ENCODE peak calls at places on chromosomes 4 and X, in four cellular contexts. One of them, this sample, is unnamed.
A peak's percentile ranks its signal among the peaks of the same experiment; 100 is the strongest.

GRCh38 chrX:130395341-130395740 is 6.4 kb upstream of the RBMX2 start:
- DNase-seq in NCI-H2081 treated with DMSO at 0.1 percent for 48 hours: no peak
- DNase-seq in occipital lobe: no peak
- DNase-seq in stimulated activated CD4-positive, alpha-beta T cell treated with anti-CD3 and anti-CD28 coated beads, Interleukin-15, amount 100 ng/mL, for 24 hours: no peak
- DNase-seq in this sample: no peak

GRCh38 chr4:119207051-119207450 is 5.5 kb upstream of the USP53 start:
- DNase-seq in NCI-H2081 treated with DMSO at 0.1 percent for 48 hours: no peak
- DNase-seq in occipital lobe: no peak
- DNase-seq in stimulated activated CD4-positive, alpha-beta T cell treated with anti-CD3 and anti-CD28 coated beads, Interleukin-15, amount 100 ng/mL, for 24 hours: no peak
- DNase-seq in this sample: no peak

GRCh38 chr4:7199771-7200441 is 7.6 kb downstream of the SORCS2 start:
- DNase-seq in NCI-H2081 treated with DMSO at 0.1 percent for 48 hours: no peak
- DNase-seq in occipital lobe: no peak
- DNase-seq in stimulated activated CD4-positive, alpha-beta T cell treated with anti-CD3 and anti-CD28 coated beads, Interleukin-15, amount 100 ng/mL, for 24 hours: no peak
- DNase-seq in this sample: no peak

GRCh38 chr4:186622788-186623464 is 67.6 kb upstream of the MTNR1A start:
- DNase-seq in NCI-H2081 treated with DMSO at 0.1 percent for 48 hours: no peak
- DNase-seq in occipital lobe: no peak
- DNase-seq in stimulated activated CD4-positive, alpha-beta T cell treated with anti-CD3 and anti-CD28 coated beads, Interleukin-15, amount 100 ng/mL, for 24 hours: no peak
- DNase-seq in this sample: no peak

GRCh38 chr4:184705692-184706091 is 28.2 kb downstream of the CENPU start:
- DNase-seq in NCI-H2081 treated with DMSO at 0.1 percent for 48 hours: no peak
- DNase-seq in occipital lobe: no peak
- DNase-seq in stimulated activated CD4-positive, alpha-beta T cell treated with anti-CD3 and anti-CD28 coated beads, Interleukin-15, amount 100 ng/mL, for 24 hours: no peak
- DNase-seq in this sample: no peak

GRCh38 chr4:176376032-176376614 is 56.4 kb downstream of the SPCS3 start:
- DNase-seq in NCI-H2081 treated with DMSO at 0.1 percent for 48 hours: no peak
- DNase-seq in occipital lobe: no peak
- DNase-seq in stimulated activated CD4-positive, alpha-beta T cell treated with anti-CD3 and anti-CD28 coated beads, Interleukin-15, amount 100 ng/mL, for 24 hours: no peak
- DNase-seq in this sample: peak; percentile 42

GRCh38 chr4:113645771-113646455 is 115.6 kb downstream of the CAMK2D start:
- DNase-seq in NCI-H2081 treated with DMSO at 0.1 percent for 48 hours: no peak
- DNase-seq in occipital lobe: no peak
- DNase-seq in stimulated activated CD4-positive, alpha-beta T cell treated with anti-CD3 and anti-CD28 coated beads, Interleukin-15, amount 100 ng/mL, for 24 hours: no peak
- DNase-seq in this sample: peak; percentile 72

GRCh38 chr4:148214529-148215166 is 227.6 kb downstream of the NR3C2 start:
- DNase-seq in NCI-H2081 treated with DMSO at 0.1 percent for 48 hours: no peak
- DNase-seq in occipital lobe: no peak
- DNase-seq in stimulated activated CD4-positive, alpha-beta T cell treated with anti-CD3 and anti-CD28 coated beads, Interleukin-15, amount 100 ng/mL, for 24 hours: no peak
- DNase-seq in this sample: peak; percentile 9

GRCh38 chr4:105182211-105182610 is 35.5 kb downstream of the TET2 start:
- DNase-seq in NCI-H2081 treated with DMSO at 0.1 percent for 48 hours: no peak
- DNase-seq in occipital lobe: no peak
- DNase-seq in stimulated activated CD4-positive, alpha-beta T cell treated with anti-CD3 and anti-CD28 coated beads, Interleukin-15, amount 100 ng/mL, for 24 hours: no peak
- DNase-seq in this sample: no peak

GRCh38 chr4:77001907-77002306 is 52.4 kb downstream of the SEPTIN11 start:
- DNase-seq in NCI-H2081 treated with DMSO at 0.1 percent for 48 hours: no peak
- DNase-seq in occipital lobe: no peak
- DNase-seq in stimulated activated CD4-positive, alpha-beta T cell treated with anti-CD3 and anti-CD28 coated beads, Interleukin-15, amount 100 ng/mL, for 24 hours: no peak
- DNase-seq in this sample: peak; percentile 76

GRCh38 chr4:99507762-99508161 is 3.1 kb upstream of the C4orf17 start:
- DNase-seq in NCI-H2081 treated with DMSO at 0.1 percent for 48 hours: no peak
- DNase-seq in occipital lobe: no peak
- DNase-seq in stimulated activated CD4-positive, alpha-beta T cell treated with anti-CD3 and anti-CD28 coated beads, Interleukin-15, amount 100 ng/mL, for 24 hours: peak; percentile 22
- DNase-seq in this sample: no peak

GRCh38 chrX:70082723-70083122 is 20.5 kb downstream of the OTUD6A start:
- DNase-seq in NCI-H2081 treated with DMSO at 0.1 percent for 48 hours: no peak
- DNase-seq in occipital lobe: no peak
- DNase-seq in stimulated activated CD4-positive, alpha-beta T cell treated with anti-CD3 and anti-CD28 coated beads, Interleukin-15, amount 100 ng/mL, for 24 hours: no peak
- DNase-seq in this sample: no peak

GRCh38 chr4:145069361-145069760 is 28.6 kb downstream of the ANAPC10 start:
- DNase-seq in NCI-H2081 treated with DMSO at 0.1 percent for 48 hours: no peak
- DNase-seq in occipital lobe: no peak
- DNase-seq in stimulated activated CD4-positive, alpha-beta T cell treated with anti-CD3 and anti-CD28 coated beads, Interleukin-15, amount 100 ng/mL, for 24 hours: no peak
- DNase-seq in this sample: no peak

GRCh38 chrX:127943570-127943969 is 108.6 kb downstream of the ACTRT1 start:
- DNase-seq in NCI-H2081 treated with DMSO at 0.1 percent for 48 hours: no peak
- DNase-seq in occipital lobe: no peak
- DNase-seq in stimulated activated CD4-positive, alpha-beta T cell treated with anti-CD3 and anti-CD28 coated beads, Interleukin-15, amount 100 ng/mL, for 24 hours: no peak
- DNase-seq in this sample: no peak

GRCh38 chr4:83196936-83197335 is 82.4 kb upstream of the PLAC8 start:
- DNase-seq in NCI-H2081 treated with DMSO at 0.1 percent for 48 hours: no peak
- DNase-seq in occipital lobe: no peak
- DNase-seq in stimulated activated CD4-positive, alpha-beta T cell treated with anti-CD3 and anti-CD28 coated beads, Interleukin-15, amount 100 ng/mL, for 24 hours: no peak
- DNase-seq in this sample: no peak

GRCh38 chrX:149825424-149825823 is 43.7 kb downstream of the MAGEA9 start:
- DNase-seq in NCI-H2081 treated with DMSO at 0.1 percent for 48 hours: no peak
- DNase-seq in occipital lobe: no peak
- DNase-seq in stimulated activated CD4-positive, alpha-beta T cell treated with anti-CD3 and anti-CD28 coated beads, Interleukin-15, amount 100 ng/mL, for 24 hours: peak; percentile 64
- DNase-seq in this sample: peak; percentile 56

GRCh38 chrX:123736333-123736921 is 3.6 kb upstream of the THOC2 start:
- DNase-seq in NCI-H2081 treated with DMSO at 0.1 percent for 48 hours: no peak
- DNase-seq in occipital lobe: no peak
- DNase-seq in stimulated activated CD4-positive, alpha-beta T cell treated with anti-CD3 and anti-CD28 coated beads, Interleukin-15, amount 100 ng/mL, for 24 hours: no peak
- DNase-seq in this sample: no peak

GRCh38 chr4:69760455-69760854 is at the start of gene SULT1B1:
- DNase-seq in NCI-H2081 treated with DMSO at 0.1 percent for 48 hours: no peak
- DNase-seq in occipital lobe: no peak
- DNase-seq in stimulated activated CD4-positive, alpha-beta T cell treated with anti-CD3 and anti-CD28 coated beads, Interleukin-15, amount 100 ng/mL, for 24 hours: peak; percentile 35
- DNase-seq in this sample: no peak

GRCh38 chrX:23931149-23931604 is 23.4 kb downstream of the CXorf58 start:
- DNase-seq in NCI-H2081 treated with DMSO at 0.1 percent for 48 hours: no peak
- DNase-seq in occipital lobe: no peak
- DNase-seq in stimulated activated CD4-positive, alpha-beta T cell treated with anti-CD3 and anti-CD28 coated beads, Interleukin-15, amount 100 ng/mL, for 24 hours: no peak
- DNase-seq in this sample: no peak

GRCh38 chr4:17722361-17722710 is 59.1 kb downstream of the FAM184B start:
- DNase-seq in NCI-H2081 treated with DMSO at 0.1 percent for 48 hours: no peak
- DNase-seq in occipital lobe: no peak
- DNase-seq in stimulated activated CD4-positive, alpha-beta T cell treated with anti-CD3 and anti-CD28 coated beads, Interleukin-15, amount 100 ng/mL, for 24 hours: no peak
- DNase-seq in this sample: no peak

GRCh38 chr4:179750374-179750773 is 2308.1 kb upstream of the AGA start:
- DNase-seq in NCI-H2081 treated with DMSO at 0.1 percent for 48 hours: peak; percentile 27
- DNase-seq in occipital lobe: no peak
- DNase-seq in stimulated activated CD4-positive, alpha-beta T cell treated with anti-CD3 and anti-CD28 coated beads, Interleukin-15, amount 100 ng/mL, for 24 hours: no peak
- DNase-seq in this sample: no peak

GRCh38 chr4:7381221-7381889 is 53.4 kb downstream of the PSAPL1 start:
- DNase-seq in NCI-H2081 treated with DMSO at 0.1 percent for 48 hours: no peak
- DNase-seq in occipital lobe: no peak
- DNase-seq in stimulated activated CD4-positive, alpha-beta T cell treated with anti-CD3 and anti-CD28 coated beads, Interleukin-15, amount 100 ng/mL, for 24 hours: no peak
- DNase-seq in this sample: no peak

GRCh38 chr4:56662782-56663468 is 18.2 kb downstream of the HOPX start:
- DNase-seq in NCI-H2081 treated with DMSO at 0.1 percent for 48 hours: no peak
- DNase-seq in occipital lobe: no peak
- DNase-seq in stimulated activated CD4-positive, alpha-beta T cell treated with anti-CD3 and anti-CD28 coated beads, Interleukin-15, amount 100 ng/mL, for 24 hours: no peak
- DNase-seq in this sample: peak; percentile 20

GRCh38 chrX:48035891-48036290 is 29.1 kb downstream of the SPACA5 start:
- DNase-seq in NCI-H2081 treated with DMSO at 0.1 percent for 48 hours: no peak
- DNase-seq in occipital lobe: no peak
- DNase-seq in stimulated activated CD4-positive, alpha-beta T cell treated with anti-CD3 and anti-CD28 coated beads, Interleukin-15, amount 100 ng/mL, for 24 hours: no peak
- DNase-seq in this sample: no peak

GRCh38 chrX:13752141-13752540 is 17.6 kb downstream of the OFD1 start:
- DNase-seq in NCI-H2081 treated with DMSO at 0.1 percent for 48 hours: no peak
- DNase-seq in occipital lobe: no peak
- DNase-seq in stimulated activated CD4-positive, alpha-beta T cell treated with anti-CD3 and anti-CD28 coated beads, Interleukin-15, amount 100 ng/mL, for 24 hours: no peak
- DNase-seq in this sample: no peak

GRCh38 chrX:134423606-134424005 is 36.4 kb upstream of the HPRT1 start:
- DNase-seq in NCI-H2081 treated with DMSO at 0.1 percent for 48 hours: no peak
- DNase-seq in occipital lobe: no peak
- DNase-seq in stimulated activated CD4-positive, alpha-beta T cell treated with anti-CD3 and anti-CD28 coated beads, Interleukin-15, amount 100 ng/mL, for 24 hours: no peak
- DNase-seq in this sample: no peak

GRCh38 chrX:13803116-13803515 is 13.8 kb downstream of the GPM6B start:
- DNase-seq in NCI-H2081 treated with DMSO at 0.1 percent for 48 hours: no peak
- DNase-seq in occipital lobe: no peak
- DNase-seq in stimulated activated CD4-positive, alpha-beta T cell treated with anti-CD3 and anti-CD28 coated beads, Interleukin-15, amount 100 ng/mL, for 24 hours: no peak
- DNase-seq in this sample: peak; percentile 50

GRCh38 chr4:117134386-117134785 is 49.0 kb upstream of the TRAM1L1 start:
- DNase-seq in NCI-H2081 treated with DMSO at 0.1 percent for 48 hours: no peak
- DNase-seq in occipital lobe: peak; percentile 2
- DNase-seq in stimulated activated CD4-positive, alpha-beta T cell treated with anti-CD3 and anti-CD28 coated beads, Interleukin-15, amount 100 ng/mL, for 24 hours: no peak
- DNase-seq in this sample: peak; percentile 76

GRCh38 chrX:23788946-23789345 is 6.0 kb downstream of the SAT1 start:
- DNase-seq in NCI-H2081 treated with DMSO at 0.1 percent for 48 hours: no peak
- DNase-seq in occipital lobe: no peak
- DNase-seq in stimulated activated CD4-positive, alpha-beta T cell treated with anti-CD3 and anti-CD28 coated beads, Interleukin-15, amount 100 ng/mL, for 24 hours: no peak
- DNase-seq in this sample: no peak

GRCh38 chr4:148216866-148217814 is 225.1 kb downstream of the NR3C2 start:
- DNase-seq in NCI-H2081 treated with DMSO at 0.1 percent for 48 hours: no peak
- DNase-seq in occipital lobe: no peak
- DNase-seq in stimulated activated CD4-positive, alpha-beta T cell treated with anti-CD3 and anti-CD28 coated beads, Interleukin-15, amount 100 ng/mL, for 24 hours: peak; percentile 4
- DNase-seq in this sample: no peak

GRCh38 chrX:118211891-118212816 is 95.5 kb upstream of the KLHL13 start:
- DNase-seq in NCI-H2081 treated with DMSO at 0.1 percent for 48 hours: no peak
- DNase-seq in occipital lobe: no peak
- DNase-seq in stimulated activated CD4-positive, alpha-beta T cell treated with anti-CD3 and anti-CD28 coated beads, Interleukin-15, amount 100 ng/mL, for 24 hours: no peak
- DNase-seq in this sample: no peak

GRCh38 chr4:118740869-118741268 is 55.7 kb downstream of the METTL14 start:
- DNase-seq in NCI-H2081 treated with DMSO at 0.1 percent for 48 hours: no peak
- DNase-seq in occipital lobe: no peak
- DNase-seq in stimulated activated CD4-positive, alpha-beta T cell treated with anti-CD3 and anti-CD28 coated beads, Interleukin-15, amount 100 ng/mL, for 24 hours: no peak
- DNase-seq in this sample: peak; percentile 43